ENCODE peak calls at places on chromosomes 3 and 15, in four cellular contexts. One of them, this sample, is unnamed.

GRCh38 chr3:155805802-155806618 is at the start of gene C3orf33:
- DNase-seq in gastrocnemius medialis: peak
- DNase-seq in upper lobe of left lung: peak
- DNase-seq in A549: peak
- DNase-seq in this sample: peak

GRCh38 chr15:50798684-50799083 is 33.2 kb upstream of the SPPL2A start:
- DNase-seq in gastrocnemius medialis: peak
- DNase-seq in upper lobe of left lung: no peak
- DNase-seq in A549: no peak
- DNase-seq in this sample: no peak

GRCh38 chr15:96564546-96564945 is 234.0 kb downstream of the NR2F2 start:
- DNase-seq in gastrocnemius medialis: no peak
- DNase-seq in upper lobe of left lung: no peak
- DNase-seq in A549: no peak
- DNase-seq in this sample: no peak

GRCh38 chr3:45333549-45333948 is 54.8 kb upstream of the LARS2 start:
- DNase-seq in gastrocnemius medialis: no peak
- DNase-seq in upper lobe of left lung: no peak
- DNase-seq in A549: no peak
- DNase-seq in this sample: no peak

GRCh38 chr3:165196577-165197561 is 685 bp upstream of the SLITRK3 start:
- DNase-seq in gastrocnemius medialis: no peak
- DNase-seq in upper lobe of left lung: peak
- DNase-seq in A549: no peak
- DNase-seq in this sample: no peak

GRCh38 chr3:141414141-141414689 is 45.9 kb downstream of the ZBTB38 start:
- DNase-seq in gastrocnemius medialis: no peak
- DNase-seq in upper lobe of left lung: no peak
- DNase-seq in A549: no peak
- DNase-seq in this sample: no peak

GRCh38 chr3:32899265-32899664 is 52.2 kb upstream of the CCR4 start:
- DNase-seq in gastrocnemius medialis: no peak
- DNase-seq in upper lobe of left lung: no peak
- DNase-seq in A549: no peak
- DNase-seq in this sample: no peak

GRCh38 chr3:141782386-141782932 is 19.3 kb downstream of the GRK7 start:
- DNase-seq in gastrocnemius medialis: no peak
- DNase-seq in upper lobe of left lung: no peak
- DNase-seq in A549: no peak
- DNase-seq in this sample: no peak

GRCh38 chr3:72487946-72488735 is 360.1 kb downstream of the SHQ1 start:
- DNase-seq in gastrocnemius medialis: no peak
- DNase-seq in upper lobe of left lung: no peak
- DNase-seq in A549: no peak
- DNase-seq in this sample: no peak

GRCh38 chr3:188442430-188442829 is 288.5 kb downstream of the LPP start:
- DNase-seq in gastrocnemius medialis: no peak
- DNase-seq in upper lobe of left lung: no peak
- DNase-seq in A549: no peak
- DNase-seq in this sample: no peak

GRCh38 chr15:42203891-42204290 is 4.2 kb downstream of the VPS39 start:
- DNase-seq in gastrocnemius medialis: no peak
- DNase-seq in upper lobe of left lung: no peak
- DNase-seq in A549: no peak
- DNase-seq in this sample: no peak

GRCh38 chr15:61659571-61660190 is 400.6 kb downstream of the VPS13C start:
- DNase-seq in gastrocnemius medialis: no peak
- DNase-seq in upper lobe of left lung: no peak
- DNase-seq in A549: no peak
- DNase-seq in this sample: no peak

GRCh38 chr3:121430816-121431215 is 115.0 kb downstream of the POLQ start:
- DNase-seq in gastrocnemius medialis: no peak
- DNase-seq in upper lobe of left lung: no peak
- DNase-seq in A549: no peak
- DNase-seq in this sample: no peak

GRCh38 chr3:97949110-97949485 is 23.1 kb downstream of the RIOX2 start:
- DNase-seq in gastrocnemius medialis: no peak
- DNase-seq in upper lobe of left lung: no peak
- DNase-seq in A549: no peak
- DNase-seq in this sample: no peak

GRCh38 chr15:28260722-28261121 is 61.3 kb downstream of the HERC2 start:
- DNase-seq in gastrocnemius medialis: peak
- DNase-seq in upper lobe of left lung: no peak
- DNase-seq in A549: no peak
- DNase-seq in this sample: no peak

GRCh38 chr3:43497905-43498365 is 123.9 kb downstream of the ANO10 start:
- DNase-seq in gastrocnemius medialis: no peak
- DNase-seq in upper lobe of left lung: no peak
- DNase-seq in A549: no peak
- DNase-seq in this sample: no peak

GRCh38 chr3:185188816-185189215 is 36.0 kb upstream of the C3orf70 start:
- DNase-seq in gastrocnemius medialis: no peak
- DNase-seq in upper lobe of left lung: no peak
- DNase-seq in A549: no peak
- DNase-seq in this sample: no peak

GRCh38 chr15:80606571-80606970 is 88.5 kb upstream of the ABHD17C start:
- DNase-seq in gastrocnemius medialis: no peak
- DNase-seq in upper lobe of left lung: no peak
- DNase-seq in A549: no peak
- DNase-seq in this sample: no peak

GRCh38 chr15:64571857-64572291 is 111.5 kb downstream of the ZNF609 start:
- DNase-seq in gastrocnemius medialis: no peak
- DNase-seq in upper lobe of left lung: no peak
- DNase-seq in A549: no peak
- DNase-seq in this sample: no peak

GRCh38 chr15:57947781-57948180 is 117.7 kb downstream of the ALDH1A2 start:
- DNase-seq in gastrocnemius medialis: peak
- DNase-seq in upper lobe of left lung: no peak
- DNase-seq in A549: no peak
- DNase-seq in this sample: no peak

GRCh38 chr15:57947282-57947681 is 118.2 kb downstream of the ALDH1A2 start:
- DNase-seq in gastrocnemius medialis: no peak
- DNase-seq in upper lobe of left lung: no peak
- DNase-seq in A549: no peak
- DNase-seq in this sample: no peak

GRCh38 chr15:57949374-57949938 is 116.1 kb downstream of the ALDH1A2 start:
- DNase-seq in gastrocnemius medialis: no peak
- DNase-seq in upper lobe of left lung: no peak
- DNase-seq in A549: no peak
- DNase-seq in this sample: no peak

GRCh38 chr15:57950381-57950946 is 115.0 kb downstream of the ALDH1A2 start:
- DNase-seq in gastrocnemius medialis: no peak
- DNase-seq in upper lobe of left lung: no peak
- DNase-seq in A549: no peak
- DNase-seq in this sample: no peak

GRCh38 chr15:57948554-57949289 is 116.8 kb downstream of the ALDH1A2 start:
- DNase-seq in gastrocnemius medialis: no peak
- DNase-seq in upper lobe of left lung: no peak
- DNase-seq in A549: no peak
- DNase-seq in this sample: no peak
- TF ChIP-seq POLR2A in gastrocnemius medialis: no peak
- TF ChIP-seq POLR2A in upper lobe of left lung: no peak
- TF ChIP-seq POLR2A in A549: no peak
- TF ChIP-seq POLR2A in this sample: no peak

GRCh38 chr15:55289573-55290360 is at the start of gene RAB27A:
- DNase-seq in gastrocnemius medialis: peak
- DNase-seq in upper lobe of left lung: peak
- DNase-seq in A549: peak
- DNase-seq in this sample: peak
- TF ChIP-seq POLR2A in gastrocnemius medialis: peak
- TF ChIP-seq POLR2A in upper lobe of left lung: peak
- TF ChIP-seq POLR2A in A549: peak
- TF ChIP-seq POLR2A in this sample: peak

GRCh38 chr15:75842722-75843617 is at the start of gene UBE2Q2:
- DNase-seq in gastrocnemius medialis: peak
- DNase-seq in upper lobe of left lung: peak
- DNase-seq in A549: peak
- DNase-seq in this sample: peak
- TF ChIP-seq POLR2A in gastrocnemius medialis: peak
- TF ChIP-seq POLR2A in upper lobe of left lung: no peak
- TF ChIP-seq POLR2A in A549: peak
- TF ChIP-seq POLR2A in this sample: peak

GRCh38 chr3:146195030-146195429 is 34.0 kb upstream of the PLOD2 start:
- DNase-seq in gastrocnemius medialis: no peak
- DNase-seq in upper lobe of left lung: no peak
- DNase-seq in A549: no peak
- DNase-seq in this sample: no peak
- TF ChIP-seq POLR2A in gastrocnemius medialis: no peak
- TF ChIP-seq POLR2A in upper lobe of left lung: no peak
- TF ChIP-seq POLR2A in A549: no peak
- TF ChIP-seq POLR2A in this sample: no peak

GRCh38 chr15:71112429-71112828 is 2.8 kb upstream of the THSD4 start:
- DNase-seq in gastrocnemius medialis: no peak
- DNase-seq in upper lobe of left lung: no peak
- DNase-seq in A549: no peak
- DNase-seq in this sample: no peak
- TF ChIP-seq POLR2A in gastrocnemius medialis: no peak
- TF ChIP-seq POLR2A in upper lobe of left lung: no peak
- TF ChIP-seq POLR2A in A549: no peak
- TF ChIP-seq POLR2A in this sample: no peak

DNA sequence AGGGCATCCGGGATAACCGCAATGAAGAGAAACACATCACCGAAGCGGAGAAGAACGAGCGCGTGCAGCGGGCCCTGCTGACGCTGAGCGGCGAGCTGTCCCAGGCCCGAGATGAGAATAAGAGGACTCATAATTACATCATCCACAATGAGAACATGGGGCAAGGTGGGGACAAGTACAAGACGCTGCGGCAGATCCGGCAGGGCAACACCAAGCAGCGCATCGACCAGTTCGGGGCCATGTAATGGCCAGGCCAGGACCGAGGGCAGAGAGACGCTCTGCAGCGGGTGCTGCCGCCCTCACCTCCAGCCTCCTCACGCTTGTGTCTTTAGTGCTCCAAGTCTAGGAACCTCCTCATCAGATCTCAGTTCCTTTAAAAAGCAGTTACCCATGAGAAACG is 863.7 kb upstream of the ALCAM start:
- DNase-seq in gastrocnemius medialis: no peak
- DNase-seq in upper lobe of left lung: peak
- DNase-seq in A549: no peak
- DNase-seq in this sample: no peak
- TF ChIP-seq POLR2A in gastrocnemius medialis: no peak
- TF ChIP-seq POLR2A in upper lobe of left lung: no peak
- TF ChIP-seq POLR2A in A549: no peak
- TF ChIP-seq POLR2A in this sample: no peak

GRCh38 chr15:44566176-44566575 is 29.2 kb downstream of the EIF3J start:
- DNase-seq in gastrocnemius medialis: no peak
- DNase-seq in upper lobe of left lung: no peak
- DNase-seq in A549: no peak
- DNase-seq in this sample: no peak
- TF ChIP-seq POLR2A in gastrocnemius medialis: no peak
- TF ChIP-seq POLR2A in upper lobe of left lung: no peak
- TF ChIP-seq POLR2A in A549: no peak
- TF ChIP-seq POLR2A in this sample: no peak